ENCODE peak calls at places on chromosomes 1 and 21, in seven cellular contexts. Y is K562, Z is HL-60, Q is SK-N-SH, T is A549, M is GM23338, D is HCT116. O is an unnamed sample.

GRCh38 chr1:207581496-207582168 is 63.3 kb upstream of the CR1L start:
- DNase-seq in Y (no peak), Z (no peak), Q (no peak), T (no peak), M (peak; percentile 24), D (no peak), O (no peak)

GRCh38 chr1:86938450-86938849 is 24.0 kb downstream of the HS2ST1 start:
- DNase-seq in Y (no peak), Z (no peak), Q (no peak), T (no peak), M (no peak), D (no peak), O (no peak)

GRCh38 chr1:240341365-240342250 is 249.9 kb downstream of the FMN2 start:
- DNase-seq in Y (no peak), Z (no peak), Q (no peak), T (no peak), M (no peak), D (no peak), O (no peak)

GRCh38 chr1:162565460-162565859 is 3.9 kb downstream of the UAP1 start:
- DNase-seq in Y (no peak), Z (no peak), Q (no peak), T (no peak), M (no peak), D (no peak), O (no peak)

GRCh38 chr21:37063433-37063832 is 9.4 kb downstream of the PIGP start:
- DNase-seq in Y (no peak), Z (no peak), Q (peak; percentile 62), T (no peak), M (no peak), D (no peak), O (no peak)

GRCh38 chr1:154972517-154973343 is 1.8 kb upstream of the CKS1B start:
- DNase-seq in Y (no peak), Z (no peak), Q (no peak), T (peak; percentile 85), M (peak; percentile 98), D (peak; percentile 80), O (peak; percentile 93)

GRCh38 chr1:194331758-194332157 is 1145.3 kb upstream of the B3GALT2 start:
- DNase-seq in Y (no peak), Z (no peak), Q (no peak), T (no peak), M (no peak), D (no peak), O (no peak)

GRCh38 chr1:63693956-63694607 is 79.7 kb upstream of the ROR1 start:
- DNase-seq in Y (no peak), Z (no peak), Q (no peak), T (no peak), M (no peak), D (no peak), O (no peak)

GRCh38 chr1:103156966-103157365 is 48.6 kb upstream of the COL11A1 start:
- DNase-seq in Y (no peak), Z (no peak), Q (no peak), T (no peak), M (no peak), D (no peak), O (no peak)

GRCh38 chr1:150162582-150162861 is 12.8 kb downstream of the PLEKHO1 start:
- DNase-seq in Y (no peak), Z (no peak), Q (no peak), T (no peak), M (no peak), D (no peak), O (no peak)

GRCh38 chr1:210293191-210293607 is 35.5 kb upstream of the HHAT start:
- DNase-seq in Y (no peak), Z (no peak), Q (no peak), T (no peak), M (no peak), D (no peak), O (no peak)

GRCh38 chr1:41315482-41315823 is 45.8 kb upstream of the FOXO6 start:
- DNase-seq in Y (no peak), Z (no peak), Q (no peak), T (no peak), M (no peak), D (no peak), O (no peak)

GRCh38 chr21:43809853-43810504 is 20.6 kb downstream of the RRP1 start:
- DNase-seq in Y (no peak), Z (no peak), Q (no peak), T (no peak), M (no peak), D (no peak), O (no peak)

GRCh38 chr1:185938396-185938795 is 204.2 kb downstream of the HMCN1 start:
- DNase-seq in Y (no peak), Z (no peak), Q (no peak), T (no peak), M (no peak), D (no peak), O (no peak)

GRCh38 chr1:6591222-6591621 is 11.4 kb downstream of the ZBTB48 start:
- DNase-seq in Y (no peak), Z (no peak), Q (no peak), T (no peak), M (no peak), D (no peak), O (no peak)

GRCh38 chr1:107953551-107953950 is 11.4 kb downstream of the VAV3 start:
- DNase-seq in Y (no peak), Z (no peak), Q (no peak), T (no peak), M (no peak), D (no peak), O (no peak)

GRCh38 chr1:242147096-242147976 is 148.4 kb upstream of the MAP1LC3C start:
- DNase-seq in Y (no peak), Z (peak; percentile 78), Q (no peak), T (no peak), M (peak; percentile 18), D (no peak), O (peak; percentile 33)

GRCh38 chr1:65630855-65631254 is 161.8 kb upstream of the PDE4B start:
- DNase-seq in Y (no peak), Z (no peak), Q (no peak), T (no peak), M (no peak), D (no peak), O (no peak)

GRCh38 chr21:46616656-46617055 is 11.8 kb upstream of the S100B start:
- DNase-seq in Y (no peak), Z (no peak), Q (no peak), T (no peak), M (no peak), D (no peak), O (no peak)

GRCh38 chr1:42756956-42757891 is 9.6 kb downstream of the P3H1 start:
- DNase-seq in Y (peak; percentile 80), Z (peak; percentile 55), Q (peak; percentile 82), T (peak; percentile 56), M (peak; percentile 91), D (peak; percentile 55), O (no peak)

DNA sequence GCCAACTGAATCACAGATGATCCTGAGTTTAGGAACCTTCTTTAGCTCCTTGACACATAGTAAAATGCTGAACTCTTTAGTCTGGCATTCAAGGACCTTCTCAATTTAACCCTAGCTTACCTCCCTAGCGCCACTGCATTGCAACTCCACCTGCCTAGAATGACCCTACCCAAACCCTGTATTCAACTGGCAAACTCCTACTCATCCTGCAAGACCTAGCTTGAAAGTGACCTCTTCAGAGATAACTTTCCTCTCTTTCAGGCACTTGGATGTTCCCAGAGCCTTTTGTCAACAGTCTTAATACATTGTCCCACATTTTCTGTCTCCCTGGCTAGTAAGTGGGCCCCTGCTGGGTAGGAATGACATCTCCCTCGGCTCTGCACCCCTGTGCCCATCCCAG is 19.7 kb downstream of the TRIM62 start:
- DNase-seq in Y (no peak), Z (no peak), Q (no peak), T (no peak), M (no peak), D (no peak), O (no peak)
- TF ChIP-seq REST in Y (no peak), Z (no peak), Q (no peak), T (no peak), M (no peak), D (no peak), O (no peak)

GRCh38 chr21:34202553-34203332 is 129.4 kb downstream of the MRPS6 start:
- DNase-seq in Y (no peak), Z (peak; percentile 47), Q (peak; percentile 55), T (no peak), M (peak; percentile 75), D (peak; percentile 3), O (no peak)
- H3K4me3 ChIP-seq in Y (no peak overlapping the region), Z (no peak overlapping the region), Q (no peak overlapping the region), T (peak overlapping the region; percentile 46), M (peak overlapping the region; percentile 52), D (peak overlapping the region; percentile 43), O (peak overlapping the region; percentile 34)

GRCh38 chr1:54547601-54548388 is at the start of gene ACOT11:
- DNase-seq in Y (peak; percentile 31), Z (peak; percentile 50), Q (peak; percentile 93), T (peak; percentile 36), M (peak; percentile 75), D (no peak), O (no peak)

GRCh38 chr1:54549181-54549924 is 1.3 kb downstream of the ACOT11 start:
- DNase-seq in Y (peak; percentile 4), Z (no peak), Q (no peak), T (no peak), M (no peak), D (no peak), O (no peak)

GRCh38 chr1:54553781-54554313 is 5.8 kb downstream of the ACOT11 start:
- DNase-seq in Y (no peak), Z (no peak), Q (no peak), T (no peak), M (no peak), D (no peak), O (no peak)

GRCh38 chr1:54548389-54549044 is 489 bp downstream of the ACOT11 start:
- DNase-seq in Y (peak; percentile 7), Z (no peak), Q (no peak), T (no peak), M (no peak), D (no peak), O (no peak)

GRCh38 chr1:54551891-54552290 is 3.9 kb downstream of the ACOT11 start:
- DNase-seq in Y (no peak), Z (no peak), Q (no peak), T (no peak), M (no peak), D (no peak), O (no peak)
- TF ChIP-seq REST in Y (no peak), Z (no peak), Q (no peak), T (no peak), M (no peak), D (no peak), O (no peak)

GRCh38 chr1:76106251-76106650 is 31.7 kb downstream of the ST6GALNAC3 start:
- DNase-seq in Y (no peak), Z (no peak), Q (no peak), T (no peak), M (no peak), D (no peak), O (no peak)
- H3K4me3 ChIP-seq in Y (no peak overlapping the region), Z (no peak overlapping the region), Q (no peak overlapping the region), T (no peak overlapping the region), M (no peak overlapping the region), D (no peak overlapping the region), O (no peak overlapping the region)

O was measured in Panc1.